ENCODE peak calls at places on chromosomes 11 and 22, in eight cellular contexts. E is CD8-positive, alpha-beta memory T cell; G is upper lobe of left lung; S is GM23248; D is aorta; X is upper lobe of right lung; L is kidney; Q is cardiac fibroblast. H is an unnamed sample.

GRCh38 chr11:99351620-99352019 is 330.9 kb downstream of the CNTN5 start:
- DNase-seq in E (no peak), G (no peak), S (no peak), D (no peak), X (no peak), L (no peak), Q (peak), H (no peak)

GRCh38 chr11:29373725-29374124 is 643.1 kb downstream of the KCNA4 start:
- DNase-seq in E (no peak), G (no peak), S (no peak), D (no peak), X (no peak), L (no peak), Q (no peak), H (no peak)

GRCh38 chr22:41943661-41944209 is 3.2 kb downstream of the CENPM start:
- DNase-seq in E (no peak), G (no peak), S (peak), D (no peak), X (no peak), L (no peak), Q (peak), H (no peak)

GRCh38 chr11:88521354-88522310 is 184.1 kb upstream of the CTSC start:
- DNase-seq in E (no peak), G (no peak), S (peak), D (no peak), X (no peak), L (no peak), Q (peak), H (no peak)

GRCh38 chr11:77710358-77710757 is 72.8 kb upstream of the CLNS1A start:
- DNase-seq in E (no peak), G (no peak), S (peak), D (no peak), X (no peak), L (no peak), Q (peak), H (no peak)

GRCh38 chr11:17611049-17611448 is 64.0 kb downstream of the OTOG start:
- DNase-seq in E (no peak), G (peak), S (no peak), D (peak), X (peak), L (no peak), Q (no peak), H (no peak)

GRCh38 chr11:13160302-13160701 is 117.3 kb upstream of the BMAL1 start:
- DNase-seq in E (no peak), G (no peak), S (no peak), D (no peak), X (no peak), L (no peak), Q (no peak), H (no peak)

GRCh38 chr11:46628961-46629360 is 11.6 kb downstream of the ATG13 start:
- DNase-seq in E (no peak), G (no peak), S (no peak), D (no peak), X (no peak), L (no peak), Q (no peak), H (no peak)

GRCh38 chr11:30489076-30489475 is 97.1 kb downstream of the MPPED2 start:
- DNase-seq in E (no peak), G (no peak), S (no peak), D (no peak), X (no peak), L (no peak), Q (no peak), H (no peak)

GRCh38 chr11:100930185-100930778 is 199.3 kb downstream of the PGR start:
- DNase-seq in E (no peak), G (no peak), S (peak), D (no peak), X (no peak), L (no peak), Q (peak), H (no peak)

GRCh38 chr22:31446208-31446607 is 43.4 kb downstream of the EIF4ENIF1 start:
- DNase-seq in E (no peak), G (no peak), S (no peak), D (no peak), X (no peak), L (no peak), Q (no peak), H (no peak)

GRCh38 chr22:35995772-35996171 is 32.9 kb downstream of the RBFOX2 start:
- DNase-seq in E (no peak), G (peak), S (peak), D (peak), X (no peak), L (peak), Q (peak), H (peak)

GRCh38 chr11:120486138-120486537 is 25.4 kb upstream of the GRIK4 start:
- DNase-seq in E (no peak), G (no peak), S (no peak), D (no peak), X (no peak), L (no peak), Q (no peak), H (no peak)

GRCh38 chr11:47552581-47553416 is at the start of gene CELF1:
- DNase-seq in E (peak), G (peak), S (peak), D (peak), X (peak), L (peak), Q (peak), H (peak)

GRCh38 chr11:19628018-19628417 is 84.6 kb upstream of the NAV2 start:
- DNase-seq in E (no peak), G (peak), S (peak), D (peak), X (no peak), L (peak), Q (peak), H (peak)

GRCh38 chr11:119509277-119509841 is 86.4 kb upstream of the THY1 start:
- DNase-seq in E (no peak), G (no peak), S (peak), D (no peak), X (no peak), L (no peak), Q (peak), H (no peak)

GRCh38 chr11:92224394-92225205 is at the start of gene FAT3:
- DNase-seq in E (no peak), G (no peak), S (peak), D (peak), X (peak), L (peak), Q (peak), H (no peak)

GRCh38 chr22:19691721-19692341 is 22.5 kb upstream of the SEPTIN5 start:
- DNase-seq in E (no peak), G (no peak), S (peak), D (peak), X (peak), L (no peak), Q (peak), H (no peak)

DNA sequence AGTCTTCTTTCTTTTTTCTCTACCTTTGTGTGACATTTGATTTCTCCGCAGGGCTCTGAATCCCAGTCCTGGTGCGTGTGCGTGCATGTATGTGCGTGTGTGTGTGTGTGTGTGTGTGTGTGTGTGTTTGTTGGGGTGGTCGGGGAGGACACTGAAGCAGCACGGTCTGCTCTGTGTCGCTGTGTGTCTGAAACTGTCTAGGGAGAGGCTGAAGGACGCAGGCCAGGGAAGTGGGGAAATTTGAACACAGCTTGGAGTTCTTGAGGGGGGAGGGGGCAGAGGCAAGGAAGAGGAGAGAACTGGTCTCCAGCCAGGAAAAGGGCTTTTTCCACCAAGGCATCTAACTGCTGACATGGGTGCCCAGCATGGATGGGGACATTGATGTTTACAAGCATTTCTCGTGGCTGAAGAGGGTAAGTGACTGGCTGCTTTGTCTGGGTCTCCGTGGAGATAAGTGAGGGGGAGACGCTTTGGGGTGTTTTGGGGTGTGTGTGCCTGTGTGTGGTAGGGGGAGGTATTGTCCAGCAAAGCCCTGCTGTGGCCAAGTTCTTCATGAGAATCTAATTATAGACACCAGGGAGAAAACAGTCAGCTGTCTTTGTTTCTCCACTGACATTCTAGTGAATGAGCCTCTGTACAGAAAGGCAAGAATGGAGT is 63.6 kb downstream of the PPFIBP2 start:
- DNase-seq in E (no peak), G (peak), S (peak), D (no peak), X (no peak), L (no peak), Q (no peak), H (no peak)
- H3K4me3 ChIP-seq in E (no peak), G (peak), S (peak), D (peak), X (peak), L (peak), Q (peak), H (peak)

GRCh38 chr22:24893341-24894070 is 53.0 kb downstream of the LHFPL7 start:
- DNase-seq in E (no peak), G (no peak), S (no peak), D (no peak), X (no peak), L (peak), Q (no peak), H (no peak)

GRCh38 chr22:24894998-24895397 is 51.5 kb downstream of the LHFPL7 start:
- DNase-seq in E (no peak), G (peak), S (peak), D (peak), X (peak), L (peak), Q (peak), H (no peak)

DNA sequence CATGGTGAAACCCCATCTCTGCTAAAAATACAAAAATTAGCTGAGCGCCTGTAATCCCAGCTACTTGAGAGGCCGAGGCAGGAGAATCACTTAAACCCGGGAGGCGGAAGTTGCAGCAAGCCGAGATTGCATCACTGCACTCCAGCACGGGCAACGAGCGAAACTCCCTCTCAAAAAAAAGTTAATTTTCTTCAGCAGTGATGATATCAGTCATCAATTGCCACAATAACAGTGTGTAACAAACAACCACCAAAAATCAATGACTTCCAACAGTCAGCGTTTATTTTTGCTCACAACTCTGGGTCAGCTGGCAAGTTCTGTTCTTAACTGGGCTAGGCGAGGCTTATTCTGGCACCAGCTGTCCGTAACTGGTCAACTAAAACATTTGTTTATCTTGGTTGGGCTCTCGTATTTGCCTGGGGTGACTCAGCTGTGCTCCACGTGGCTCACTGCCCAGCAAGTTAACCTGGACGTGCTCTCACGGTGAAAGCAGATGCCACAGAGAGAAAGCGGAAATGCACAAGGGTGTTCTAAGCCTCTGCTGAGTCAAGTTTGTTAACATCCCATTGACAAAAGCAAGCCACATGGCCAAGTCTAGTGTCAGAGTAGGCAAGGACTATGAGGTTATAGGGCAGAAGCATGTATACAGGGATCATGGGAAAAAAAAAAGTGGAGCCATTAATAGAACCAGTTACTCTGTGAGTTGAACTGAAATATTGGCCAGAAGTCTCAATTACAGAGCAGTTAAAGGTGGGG is 52.1 kb downstream of the LHFPL7 start:
- DNase-seq in E (no peak), G (peak), S (peak), D (peak), X (peak), L (peak), Q (peak), H (peak)
- H3K4me3 ChIP-seq in E (no peak), G (peak), S (peak), D (no peak), X (no peak), L (no peak), Q (peak), H (peak)

GRCh38 chr22:45888221-45889092 is 88.5 kb downstream of the WNT7B start:
- DNase-seq in E (no peak), G (no peak), S (no peak), D (peak), X (peak), L (peak), Q (no peak), H (no peak)

GRCh38 chr22:45889093-45889538 is 87.8 kb downstream of the WNT7B start:
- DNase-seq in E (no peak), G (no peak), S (no peak), D (peak), X (peak), L (peak), Q (no peak), H (no peak)

GRCh38 chr22:45891021-45891421 is 85.9 kb downstream of the WNT7B start:
- DNase-seq in E (no peak), G (no peak), S (no peak), D (peak), X (peak), L (peak), Q (no peak), H (no peak)

GRCh38 chr22:45890351-45890635 is 86.7 kb downstream of the WNT7B start:
- DNase-seq in E (no peak), G (no peak), S (no peak), D (no peak), X (no peak), L (no peak), Q (no peak), H (no peak)

GRCh38 chr22:45889539-45890350 is 87.2 kb downstream of the WNT7B start:
- DNase-seq in E (no peak), G (no peak), S (peak), D (peak), X (peak), L (peak), Q (peak), H (no peak)
- H3K4me3 ChIP-seq in E (no peak), G (no peak), S (no peak), D (no peak), X (no peak), L (no peak), Q (peak), H (no peak)

DNA sequence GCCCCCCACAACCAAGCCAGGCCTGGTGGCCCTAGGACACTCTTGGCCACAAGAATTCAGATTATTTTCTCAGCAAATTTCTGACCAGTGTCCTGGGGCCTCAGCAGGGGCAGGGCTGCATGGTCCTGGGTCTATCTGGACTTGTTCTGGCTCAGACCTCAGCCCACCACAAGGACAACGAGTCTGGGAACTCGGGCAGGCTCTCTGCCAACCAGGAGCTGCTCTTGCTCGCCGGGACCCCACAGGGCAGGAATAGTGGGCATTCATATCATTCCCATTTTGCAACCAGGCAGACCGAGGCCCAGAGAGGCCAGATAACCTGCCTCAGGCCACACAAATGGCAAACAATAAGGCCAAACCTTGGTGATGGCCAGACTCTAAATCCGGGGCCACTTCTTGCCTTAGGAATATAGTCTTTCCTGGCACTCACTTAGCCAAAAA is 75.4 kb upstream of the WNT7B start:
- DNase-seq in E (no peak), G (peak), S (peak), D (peak), X (peak), L (peak), Q (peak), H (no peak)
- H3K4me3 ChIP-seq in E (peak), G (peak), S (peak), D (no peak), X (peak), L (no peak), Q (peak), H (peak)

GRCh38 chr11:107951105-107951504 is 22.9 kb downstream of the RAB39A start:
- DNase-seq in E (no peak), G (no peak), S (no peak), D (no peak), X (no peak), L (no peak), Q (no peak), H (no peak)
- H3K4me3 ChIP-seq in E (no peak), G (no peak), S (no peak), D (no peak), X (no peak), L (no peak), Q (no peak), H (no peak)

GRCh38 chr11:122102426-122102825 is 13.6 kb downstream of the BLID start:
- DNase-seq in E (no peak), G (no peak), S (peak), D (no peak), X (no peak), L (no peak), Q (peak), H (no peak)
- H3K4me3 ChIP-seq in E (no peak), G (no peak), S (peak), D (peak), X (no peak), L (no peak), Q (no peak), H (no peak)

GRCh38 chr11:35163209-35163608 is 24.2 kb downstream of the CD44 start:
- DNase-seq in E (no peak), G (no peak), S (peak), D (no peak), X (no peak), L (no peak), Q (no peak), H (no peak)

GRCh38 chr11:35166369-35167360 is 27.7 kb downstream of the CD44 start:
- DNase-seq in E (peak), G (no peak), S (peak), D (peak), X (no peak), L (peak), Q (peak), H (no peak)

GRCh38 chr11:35163707-35164496 is 24.9 kb downstream of the CD44 start:
- DNase-seq in E (peak), G (no peak), S (no peak), D (no peak), X (no peak), L (no peak), Q (no peak), H (no peak)

GRCh38 chr11:35167451-35167954 is 28.5 kb downstream of the CD44 start:
- DNase-seq in E (no peak), G (no peak), S (peak), D (no peak), X (no peak), L (peak), Q (peak), H (no peak)

GRCh38 chr11:35165416-35166368 is 26.7 kb downstream of the CD44 start:
- DNase-seq in E (peak), G (peak), S (peak), D (no peak), X (no peak), L (no peak), Q (peak), H (no peak)
- H3K4me3 ChIP-seq in E (peak), G (no peak), S (peak), D (no peak), X (no peak), L (no peak), Q (no peak), H (no peak)

GRCh38 chr22:29738118-29738815 is 18.5 kb downstream of the CABP7 start:
- DNase-seq in E (no peak), G (no peak), S (no peak), D (no peak), X (no peak), L (no peak), Q (no peak), H (no peak)
- H3K4me3 ChIP-seq in E (no peak), G (no peak), S (no peak), D (no peak), X (no peak), L (no peak), Q (no peak), H (no peak)

GRCh38 chr11:63609536-63609935 is 4.7 kb downstream of the PLAAT3 start:
- DNase-seq in E (no peak), G (peak), S (no peak), D (no peak), X (no peak), L (no peak), Q (no peak), H (no peak)

GRCh38 chr11:63610604-63611394 is 3.4 kb downstream of the PLAAT3 start:
- DNase-seq in E (no peak), G (peak), S (no peak), D (no peak), X (no peak), L (no peak), Q (peak), H (no peak)

GRCh38 chr11:63609971-63610580 is 4.2 kb downstream of the PLAAT3 start:
- DNase-seq in E (no peak), G (peak), S (no peak), D (no peak), X (no peak), L (no peak), Q (no peak), H (no peak)

GRCh38 chr11:63611395-63611747 is 2.9 kb downstream of the PLAAT3 start:
- DNase-seq in E (no peak), G (no peak), S (no peak), D (no peak), X (no peak), L (no peak), Q (no peak), H (no peak)

DNA sequence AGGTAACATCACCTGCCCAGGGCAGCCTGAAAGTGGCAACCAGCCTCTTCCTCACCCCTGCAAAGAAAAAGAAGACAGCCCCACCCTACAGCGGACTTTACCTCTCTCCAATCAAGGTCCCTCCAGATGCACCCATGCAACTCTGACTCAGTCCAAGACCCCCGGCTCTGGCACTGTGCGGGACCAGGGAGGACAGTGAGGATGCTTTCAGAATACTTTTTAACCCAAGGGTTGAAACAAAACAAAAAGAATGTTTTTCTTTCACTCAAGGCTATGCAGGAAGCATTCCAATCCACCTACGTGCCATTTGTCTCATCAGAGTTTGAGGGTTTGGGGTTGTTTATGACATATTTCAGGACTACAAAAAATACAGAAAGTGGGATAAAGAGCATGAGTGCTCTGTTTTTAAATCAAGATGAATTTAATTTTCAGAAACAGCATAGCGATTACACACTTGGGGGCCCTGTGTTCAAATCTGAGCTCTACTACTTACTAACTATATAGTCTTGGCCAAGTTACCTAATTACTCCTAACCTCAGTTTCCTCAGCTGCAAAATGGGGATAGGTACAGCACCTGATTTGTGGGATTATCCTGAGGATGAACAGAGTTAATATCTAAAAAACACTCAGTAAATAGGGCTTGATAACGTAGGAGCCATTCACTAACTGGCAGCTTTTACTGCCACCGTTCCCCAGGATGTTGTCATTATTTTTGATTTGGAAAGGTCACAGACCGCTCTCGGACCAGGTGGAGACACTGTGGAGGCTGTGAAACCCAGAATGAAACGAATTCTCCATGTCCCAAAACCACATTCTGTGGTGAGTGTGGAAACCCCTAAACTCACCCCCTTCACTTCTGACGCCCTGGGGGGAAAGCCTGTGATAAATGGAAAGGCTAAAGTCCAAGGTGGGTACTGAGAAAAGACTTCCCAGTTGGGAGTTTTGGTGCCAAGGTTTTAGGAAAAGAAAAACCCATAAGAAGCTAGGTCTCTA is 5.6 kb downstream of the PLAAT3 start:
- DNase-seq in E (no peak), G (no peak), S (peak), D (no peak), X (no peak), L (no peak), Q (peak), H (no peak)
- H3K4me3 ChIP-seq in E (no peak), G (no peak), S (no peak), D (no peak), X (no peak), L (no peak), Q (no peak), H (no peak)

H was measured in esophagus muscularis mucosa.